ENCODE peak calls at places on chromosome 20, in six cellular contexts. A, Y, Q, M, C and E are unnamed samples.

GRCh38 chr20:33033381-33033780 is 1.9 kb downstream of the BPIFB6 start:
- DNase-seq in Q (no peak), Y (no peak), M (no peak), C (no peak), A (no peak), E (no peak)

GRCh38 chr20:52054123-52054522 is 137.5 kb downstream of the ZFP64 start:
- DNase-seq in M (no peak), Y (no peak), A (no peak), C (no peak), Q (no peak), E (no peak)

GRCh38 chr20:53773792-53774371 is 180.2 kb upstream of the ZNF217 start:
- DNase-seq in C (no peak), M (peak), Y (no peak), A (peak), Q (no peak), E (no peak)

GRCh38 chr20:54846948-54847347 is 371.6 kb downstream of the DOK5 start:
- DNase-seq in A (no peak), Y (no peak), C (no peak), Q (no peak), M (no peak), E (no peak)

GRCh38 chr20:22371843-22372242 is 212.5 kb downstream of the FOXA2 start:
- DNase-seq in A (no peak), Q (no peak), M (no peak), C (no peak), Y (no peak), E (no peak)

GRCh38 chr20:50645253-50646068 is 45.9 kb downstream of the RIPOR3 start:
- DNase-seq in M (peak), Q (no peak), A (peak), C (peak), Y (no peak), E (peak)

GRCh38 chr20:44691424-44692423 is 23.4 kb upstream of the CCN5 start:
- DNase-seq in Q (peak), Y (no peak), C (no peak), M (no peak), A (no peak), E (no peak)

GRCh38 chr20:22805219-22805618 is 220.8 kb upstream of the FOXA2 start:
- DNase-seq in Y (peak), A (peak), M (peak), Q (no peak), C (no peak), E (no peak)

GRCh38 chr20:23047738-23048214 is 1.7 kb downstream of the THBD start:
- DNase-seq in C (no peak), M (no peak), Y (no peak), Q (no peak), A (no peak), E (peak)

GRCh38 chr20:38395165-38395564 is 40.0 kb downstream of the SNHG17 start:
- DNase-seq in M (no peak), Q (no peak), Y (no peak), A (no peak), C (no peak), E (no peak)

GRCh38 chr20:50670126-50670862 is 21.0 kb downstream of the RIPOR3 start:
- DNase-seq in C (no peak), M (peak), Q (no peak), Y (no peak), A (peak), E (no peak)

GRCh38 chr20:20820780-20821495 is 108.5 kb upstream of the RALGAPA2 start:
- DNase-seq in A (no peak), Y (no peak), C (no peak), M (no peak), Q (no peak), E (no peak)

GRCh38 chr20:41618807-41619294 is 674 bp upstream of the CHD6 start:
- DNase-seq in C (no peak), M (no peak), Q (no peak), Y (no peak), A (no peak), E (peak)

GRCh38 chr20:48823960-48824497 is 3.8 kb downstream of the PREX1 start:
- DNase-seq in Q (no peak), M (no peak), C (no peak), A (peak), Y (no peak), E (no peak)

GRCh38 chr20:45118028-45118427 is 3.1 kb upstream of the WFDC5 start:
- DNase-seq in C (no peak), Q (no peak), A (no peak), Y (no peak), M (no peak), E (no peak)

GRCh38 chr20:38203337-38204003 is 38.4 kb upstream of the TGM2 start:
- DNase-seq in Y (no peak), A (no peak), Q (no peak), C (no peak), M (no peak), E (no peak)

GRCh38 chr20:10568032-10568431 is 105.8 kb downstream of the JAG1 start:
- DNase-seq in M (peak), A (no peak), Q (no peak), Y (no peak), C (no peak), E (no peak)

GRCh38 chr20:1392693-1393506 is at the start of gene FKBP1A:
- DNase-seq in A (peak), Q (peak), Y (peak), C (peak), M (peak), E (peak)

GRCh38 chr20:46050885-46051284 is 21.9 kb downstream of the SLC12A5 start:
- DNase-seq in A (no peak), Q (no peak), M (peak), C (no peak), Y (no peak), E (no peak)

GRCh38 chr20:58116505-58116904 is 111.9 kb downstream of the ANKRD60 start:
- DNase-seq in Q (no peak), Y (no peak), C (no peak), A (no peak), M (no peak), E (no peak)
- TF ChIP-seq CTCF in Q (no peak), Y (no peak), C (no peak), A (no peak), M (no peak), E (no peak)

GRCh38 chr20:19789009-19789408 is 31.0 kb downstream of the RIN2 start:
- DNase-seq in M (no peak), Y (no peak), Q (no peak), C (no peak), A (no peak), E (no peak)
- H3K27ac ChIP-seq in M (no peak), Y (no peak), Q (no peak), C (no peak), A (no peak), E (no peak)

GRCh38 chr20:47501483-47502270 is at the start of gene NCOA3:
- DNase-seq in M (peak), A (peak), Y (peak), Q (peak), C (peak), E (peak)
- TF ChIP-seq POLR2A in M (peak), A (peak), Y (peak), Q (peak), C (peak), E (peak)

GRCh38 chr20:25484224-25484846 is 76.9 kb downstream of the GINS1 start:
- DNase-seq in Q (no peak), Y (no peak), M (no peak), C (no peak), A (no peak), E (no peak)
- TF ChIP-seq CTCF in Q (no peak), Y (no peak), M (no peak), C (no peak), A (no peak), E (no peak)

DNA sequence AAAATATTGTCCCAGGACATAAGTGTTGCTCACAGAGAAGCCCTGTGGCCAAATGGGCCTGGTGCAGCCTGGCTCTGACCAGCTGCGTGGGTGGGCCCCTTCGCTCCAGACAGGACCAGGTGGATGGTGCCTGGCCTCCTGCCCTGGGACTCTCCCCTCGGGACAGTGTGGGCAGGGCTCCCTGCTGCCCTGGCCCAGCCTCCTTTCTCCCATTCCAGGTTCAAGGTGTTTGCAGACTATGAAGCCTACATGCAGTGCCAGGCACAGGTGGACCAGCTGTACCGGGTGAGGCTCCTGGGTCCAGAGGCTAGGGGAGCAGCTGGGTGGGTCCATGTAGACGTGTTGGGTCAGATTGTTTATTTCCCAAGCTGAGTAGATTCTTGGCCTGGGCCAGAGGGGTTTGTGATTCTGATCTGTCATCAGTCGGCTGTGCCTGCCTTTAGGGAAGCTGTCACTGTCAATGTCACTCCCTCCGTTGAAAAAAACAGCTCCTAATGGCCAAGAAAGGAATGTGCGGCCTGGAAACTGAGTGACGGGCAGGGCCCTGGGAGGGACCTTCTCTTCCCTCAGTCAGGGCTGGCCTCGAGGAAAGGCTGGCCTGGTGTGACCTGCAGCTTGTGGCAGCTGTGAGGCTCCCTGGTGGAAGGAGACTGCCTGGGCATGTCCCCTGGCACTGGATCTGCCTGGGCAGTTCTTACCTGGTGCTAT is 47.7 kb downstream of the PYGB start:
- DNase-seq in Q (no peak), A (no peak), Y (no peak), M (no peak), C (no peak), E (no peak)
- H3K27ac ChIP-seq in Q (peak), A (peak), Y (peak), M (no peak), C (no peak), E (peak)

GRCh38 chr20:62237772-62238568 is at the start of gene OSBPL2:
- DNase-seq in M (peak), C (peak), Q (peak), Y (peak), A (peak), E (peak)
- TF ChIP-seq POLR2A in M (no peak), C (no peak), Q (peak), Y (no peak), A (peak), E (peak)

GRCh38 chr20:60037120-60037499 is 78.9 kb downstream of the CDH26 start:
- DNase-seq in Q (no peak), A (peak), C (no peak), Y (no peak), M (no peak), E (no peak)
- TF ChIP-seq CTCF in Q (no peak), A (peak), C (no peak), Y (no peak), M (no peak), E (no peak)

DNA sequence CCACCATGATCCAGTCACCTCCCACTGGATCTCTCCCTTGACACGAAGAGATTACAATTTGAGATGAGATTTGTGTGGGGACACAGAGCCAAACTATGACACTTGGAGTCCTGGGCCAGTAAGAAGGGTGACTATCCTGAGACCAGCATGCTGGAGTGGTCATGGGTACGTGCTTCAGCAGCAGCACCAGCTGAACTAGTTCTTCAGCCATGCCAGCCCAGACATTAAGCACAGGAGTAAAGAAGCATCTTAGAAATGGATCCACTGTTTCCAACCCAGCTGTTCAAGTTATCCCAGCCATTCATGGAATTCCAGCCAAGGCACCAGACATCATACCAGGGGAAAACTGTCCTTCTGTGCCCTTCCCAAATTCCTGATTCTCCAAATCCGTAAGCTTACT is 370.0 kb downstream of the MAFB start:
- DNase-seq in C (no peak), Q (no peak), M (no peak), A (no peak), Y (no peak), E (no peak)
- H3K27ac ChIP-seq in C (no peak), Q (no peak), M (no peak), A (no peak), Y (no peak), E (no peak)

DNA sequence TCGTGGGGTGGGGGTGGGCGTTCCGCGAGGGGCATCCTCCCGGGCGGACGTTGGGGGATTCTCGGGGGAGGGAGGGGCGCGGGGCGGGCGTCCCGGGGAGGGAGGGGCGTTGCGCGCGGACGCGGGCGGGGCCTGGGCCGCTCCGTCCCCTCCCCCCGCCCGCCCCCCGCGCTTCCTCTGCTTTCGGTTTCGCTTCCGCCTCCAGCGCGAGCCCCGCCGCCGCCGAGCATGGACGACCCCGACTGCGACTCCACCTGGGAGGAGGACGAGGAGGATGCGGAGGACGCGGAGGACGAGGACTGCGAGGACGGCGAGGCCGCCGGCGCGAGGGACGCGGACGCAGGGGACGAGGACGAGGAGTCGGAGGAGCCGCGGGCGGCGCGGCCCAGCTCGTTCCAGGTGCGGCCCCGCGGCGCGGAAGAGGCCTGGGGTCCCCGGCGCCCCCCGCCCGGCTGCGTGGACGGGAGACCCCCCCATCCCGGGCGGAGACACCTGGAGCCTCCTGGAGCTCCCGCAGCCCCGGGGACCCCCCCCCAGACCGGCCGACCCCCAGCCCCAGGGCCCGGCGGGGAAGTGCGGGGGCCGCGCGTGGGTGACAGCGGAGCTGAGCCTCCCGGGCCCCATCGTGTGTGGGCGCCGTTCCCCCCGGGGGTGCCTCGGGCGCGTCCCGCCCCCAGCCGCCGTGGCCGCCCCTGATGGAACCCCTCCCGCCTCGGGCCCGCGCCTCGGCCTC is at the start of gene OGFR:
- DNase-seq in Q (no peak), M (no peak), C (peak), A (peak), Y (no peak), E (peak)
- TF ChIP-seq POLR2A in Q (no peak), M (peak), C (peak), A (no peak), Y (no peak), E (no peak)

DNA sequence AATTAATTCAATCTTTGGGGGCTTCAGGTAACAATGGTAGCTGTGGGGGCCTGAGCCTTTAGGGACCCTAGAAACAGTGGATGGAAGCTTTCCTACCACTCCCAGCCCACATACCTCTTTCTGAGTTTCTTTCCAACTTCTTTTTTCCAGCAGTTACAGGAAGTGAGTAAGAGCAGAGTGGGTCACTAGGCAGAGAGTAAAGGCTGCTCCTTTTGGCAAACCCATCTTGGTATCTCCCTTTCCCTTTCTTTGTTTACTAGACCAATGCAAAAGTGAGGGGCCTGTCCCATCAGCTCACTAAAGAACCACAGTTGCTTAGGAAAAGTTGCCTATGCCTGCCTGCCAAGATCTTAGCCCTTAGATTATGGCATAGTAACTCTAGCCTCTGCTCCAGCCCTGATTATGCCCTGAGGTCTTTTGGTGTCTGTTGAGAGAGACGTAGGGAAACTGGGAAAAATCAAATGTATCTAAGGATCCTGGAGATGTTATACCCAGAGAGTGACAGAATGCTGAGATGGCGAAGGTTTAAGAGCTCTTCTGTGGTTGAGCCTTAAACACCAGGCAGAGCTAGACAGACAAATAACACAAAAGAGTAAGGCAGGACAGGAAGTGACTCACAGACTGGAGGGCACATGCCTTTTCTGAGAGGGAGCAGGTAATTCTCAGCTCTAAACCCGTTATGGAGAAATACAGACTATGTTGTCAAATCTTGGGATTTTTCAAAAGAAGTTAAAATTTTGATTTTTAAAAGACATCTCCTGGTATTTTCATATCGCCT is 31.3 kb downstream of the TRMT6 start:
- DNase-seq in A (peak), M (peak), Q (no peak), C (no peak), Y (no peak), E (no peak)
- TF ChIP-seq CTCF in A (no peak), M (no peak), Q (no peak), C (no peak), Y (no peak), E (no peak)